ENCODE peak calls at places on chromosomes 5 and 9, in six cellular contexts. Z is ovary, E is body of pancreas, U is IMR-90, G is A549, H is Peyer's patch. F is an unnamed sample.

GRCh38 chr9:110116543-110116885 is 91.4 kb downstream of the C9orf152 start:
- DNase-seq in Z (no peak), E (no peak), U (peak; percentile 99), G (peak; percentile 21), H (no peak), F (no peak)

GRCh38 chr9:117705386-117705785 is 1.2 kb downstream of the TLR4 start:
- DNase-seq in Z (no peak), E (no peak), U (no peak), G (no peak), H (no peak), F (no peak)

GRCh38 chr5:50646591-50646990 is 19.8 kb upstream of the PARP8 start:
- DNase-seq in Z (no peak), E (no peak), U (no peak), G (no peak), H (no peak), F (no peak)

GRCh38 chr9:13282998-13283397 is 3.5 kb upstream of the MPDZ start:
- DNase-seq in Z (no peak), E (no peak), U (peak; percentile 42), G (no peak), H (no peak), F (no peak)

GRCh38 chr5:61659221-61659696 is 327.2 kb downstream of the ZSWIM6 start:
- DNase-seq in Z (no peak), E (peak; percentile 87), U (no peak), G (no peak), H (peak; percentile 68), F (peak; percentile 74)

GRCh38 chr9:96555567-96556386 is 63.9 kb downstream of the CDC14B start:
- DNase-seq in Z (no peak), E (no peak), U (peak; percentile 44), G (no peak), H (no peak), F (no peak)

GRCh38 chr5:3594514-3595101 is 1.0 kb upstream of the IRX1 start:
- DNase-seq in Z (no peak), E (no peak), U (no peak), G (no peak), H (peak; percentile 30), F (no peak)

GRCh38 chr9:16727452-16728127 is 142.9 kb downstream of the BNC2 start:
- DNase-seq in Z (no peak), E (no peak), U (peak; percentile 39), G (no peak), H (no peak), F (no peak)

GRCh38 chr9:112772551-112772950 is 22.0 kb downstream of the SNX30 start:
- DNase-seq in Z (no peak), E (no peak), U (no peak), G (no peak), H (no peak), F (no peak)

GRCh38 chr9:19464764-19465570 is 56.2 kb downstream of the ACER2 start:
- DNase-seq in Z (peak; percentile 83), E (peak; percentile 94), U (peak; percentile 81), G (peak; percentile 92), H (peak; percentile 85), F (peak; percentile 78)

GRCh38 chr5:32507738-32508434 is 63.3 kb upstream of the ZFR start:
- DNase-seq in Z (no peak), E (no peak), U (peak; percentile 95), G (no peak), H (no peak), F (no peak)

GRCh38 chr5:157361865-157362465 is 96.0 kb downstream of the CYFIP2 start:
- DNase-seq in Z (no peak), E (no peak), U (peak; percentile 49), G (no peak), H (no peak), F (no peak)

GRCh38 chr5:137143244-137143605 is 355.9 kb downstream of the SPOCK1 start:
- DNase-seq in Z (no peak), E (no peak), U (no peak), G (no peak), H (no peak), F (no peak)

GRCh38 chr5:97544279-97545077 is 361.4 kb upstream of the RIOK2 start:
- DNase-seq in Z (no peak), E (no peak), U (peak; percentile 37), G (no peak), H (no peak), F (no peak)

GRCh38 chr5:33166522-33166921 is 274.2 kb upstream of the TARS1 start:
- DNase-seq in Z (no peak), E (no peak), U (no peak), G (no peak), H (no peak), F (no peak)

GRCh38 chr9:38662763-38663593 is 42.6 kb upstream of the ANKRD18A start:
- DNase-seq in Z (no peak), E (no peak), U (no peak), G (no peak), H (no peak), F (no peak)

GRCh38 chr5:116563909-116564308 is 10.7 kb downstream of the SEMA6A start:
- DNase-seq in Z (no peak), E (no peak), U (no peak), G (no peak), H (no peak), F (no peak)

GRCh38 chr5:116566251-116566650 is 8.4 kb downstream of the SEMA6A start:
- DNase-seq in Z (no peak), E (no peak), U (no peak), G (no peak), H (no peak), F (no peak)

GRCh38 chr5:116564756-116565593 is 9.6 kb downstream of the SEMA6A start:
- DNase-seq in Z (no peak), E (peak; percentile 12), U (no peak), G (no peak), H (no peak), F (no peak)

GRCh38 chr5:116562669-116563068 is 12.0 kb downstream of the SEMA6A start:
- DNase-seq in Z (no peak), E (no peak), U (no peak), G (no peak), H (no peak), F (no peak)

DNA sequence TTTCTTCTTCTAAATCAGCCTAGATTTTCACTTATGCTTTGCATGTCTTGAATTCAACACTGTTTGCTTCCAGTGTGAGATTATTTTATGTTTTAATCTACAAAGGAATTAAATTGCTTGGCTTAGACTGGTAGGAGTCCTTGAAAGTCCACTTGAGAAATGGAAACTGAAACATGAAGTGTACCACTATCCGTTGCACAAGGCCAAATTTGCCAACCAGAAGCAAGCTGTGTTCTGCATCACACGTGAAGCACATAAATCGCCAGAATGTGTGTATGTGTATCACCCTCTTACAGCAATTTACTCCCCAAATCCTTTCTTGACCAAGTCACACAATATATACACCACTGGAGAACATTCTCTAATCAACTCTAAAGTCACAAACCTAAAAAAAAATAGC is 10.3 kb downstream of the SEMA6A start:
- DNase-seq in Z (no peak), E (peak; percentile 12), U (no peak), G (no peak), H (no peak), F (no peak)
- H3K4me1 ChIP-seq in Z (peaks cover 2% of the 10 kb centered on the region), E (no peaks in the 10 kb centered on the region), U (no peaks in the 10 kb centered on the region), G (no peaks in the 10 kb centered on the region), H (no peaks in the 10 kb centered on the region), F (peaks cover 9% of the 10 kb centered on the region)

GRCh38 chr9:72926506-72926905 is 26.3 kb downstream of the ALDH1A1 start:
- DNase-seq in Z (no peak), E (no peak), U (no peak), G (no peak), H (no peak), F (no peak)
- TF ChIP-seq POLR2A in Z (no peak), E (no peak), U (no peak), G (no peak), H (no peak), F (no peak)

GRCh38 chr5:139671096-139671841 is 23.1 kb downstream of the CXXC5 start:
- DNase-seq in Z (no peak), E (peak; percentile 49), U (no peak), G (no peak), H (no peak), F (no peak)
- H3K4me1 ChIP-seq in Z (peaks cover 18% of the 10 kb centered on the region), E (peaks cover 97% of the 10 kb centered on the region), U (peaks cover 30% of the 10 kb centered on the region), G (peaks cover 42% of the 10 kb centered on the region), H (peaks cover 40% of the 10 kb centered on the region), F (peaks cover 97% of the 10 kb centered on the region)

GRCh38 chr5:88888291-88888690 is 5.3 kb upstream of the MEF2C start:
- DNase-seq in Z (no peak), E (no peak), U (no peak), G (no peak), H (no peak), F (no peak)

GRCh38 chr5:88888799-88889164 is 5.8 kb upstream of the MEF2C start:
- DNase-seq in Z (no peak), E (no peak), U (no peak), G (no peak), H (no peak), F (no peak)

GRCh38 chr5:88886756-88887741 is 4.1 kb upstream of the MEF2C start:
- DNase-seq in Z (no peak), E (no peak), U (no peak), G (no peak), H (peak; percentile 58), F (no peak)

GRCh38 chr5:88890070-88890781 is 7.2 kb upstream of the MEF2C start:
- DNase-seq in Z (no peak), E (no peak), U (no peak), G (no peak), H (no peak), F (no peak)

DNA sequence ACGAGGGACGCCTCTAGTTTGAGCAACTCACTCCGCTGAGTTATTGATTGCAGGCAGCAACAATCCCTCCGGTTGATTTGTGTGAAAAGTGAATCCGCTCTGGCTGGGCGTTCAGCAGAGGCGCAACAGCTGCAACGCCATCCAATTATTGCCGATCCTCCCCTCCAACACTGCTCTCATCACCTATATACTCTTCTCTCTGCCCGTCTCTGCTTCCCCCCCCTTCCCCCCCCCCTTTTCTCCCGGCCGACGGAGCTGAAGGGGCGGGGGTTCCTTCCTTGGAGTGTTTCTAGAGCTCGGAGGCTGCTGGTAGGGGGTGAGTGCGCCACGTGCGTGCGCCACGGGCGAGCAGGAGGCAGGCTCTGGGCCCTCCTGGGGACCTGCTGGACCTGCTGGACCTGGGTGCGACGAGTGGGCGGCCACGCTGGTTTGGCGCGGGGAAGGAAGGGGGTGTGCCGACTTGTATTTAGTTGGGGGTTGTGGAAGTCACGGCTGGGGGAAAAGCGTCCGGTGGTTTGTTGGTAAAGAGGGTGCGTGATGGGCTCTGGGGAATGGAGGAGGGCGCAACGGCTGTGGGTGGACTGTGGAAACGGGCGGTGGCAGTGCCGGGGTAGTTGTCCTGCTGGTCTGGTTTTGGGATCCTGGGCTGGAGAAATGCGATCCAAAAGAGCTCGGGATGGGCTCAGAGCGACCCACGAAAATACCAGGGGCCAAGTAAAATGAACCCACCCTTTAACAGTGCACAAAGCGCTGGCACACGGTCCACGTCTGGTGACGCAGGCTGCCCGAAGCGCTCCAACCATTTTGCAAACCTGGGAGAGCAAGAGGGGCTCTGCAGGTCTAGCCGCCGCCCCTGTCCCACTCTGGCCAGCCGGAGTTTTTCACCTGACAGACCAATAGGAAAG is 6.4 kb upstream of the MEF2C start:
- DNase-seq in Z (peak; percentile 88), E (peak; percentile 50), U (peak; percentile 13), G (no peak), H (peak; percentile 70), F (no peak)
- TF ChIP-seq POLR2A in Z (peak; percentile 54), E (no peak), U (no peak), G (no peak), H (no peak), F (no peak)

GRCh38 chr5:115050860-115051259 is 118.8 kb downstream of the TRIM36 start:
- DNase-seq in Z (no peak), E (peak; percentile 8), U (no peak), G (no peak), H (no peak), F (no peak)
- H3K4me1 ChIP-seq in Z (no peaks in the 10 kb centered on the region), E (no peaks in the 10 kb centered on the region), U (no peaks in the 10 kb centered on the region), G (no peaks in the 10 kb centered on the region), H (no peaks in the 10 kb centered on the region), F (no peaks in the 10 kb centered on the region)

GRCh38 chr5:143877196-143877595 is 65.2 kb downstream of the HMHB1 start:
- DNase-seq in Z (no peak), E (no peak), U (no peak), G (no peak), H (no peak), F (no peak)
- TF ChIP-seq POLR2A in Z (no peak), E (no peak), U (no peak), G (no peak), H (no peak), F (no peak)

F was measured in stomach.